ENCODE peak calls at places on chromosomes 11 and 22, in seven cellular contexts. One of them, this sample, is unnamed.

GRCh38 chr11:123318623-123319022 is 111.4 kb upstream of the GRAMD1B start:
- DNase-seq in mucosa of gallbladder: no peak
- DNase-seq in OCI-LY7: no peak
- DNase-seq in stimulated activated effector memory CD8-positive, alpha-beta T cell treated with anti-CD3 and anti-CD28 coated beads, Interleukin-12 subunit alpha, Interleukin-12 subunit beta, amount 100 ng/mL, for 72 hours: no peak
- DNase-seq in activated naive CD4-positive, alpha-beta T cell: no peak
- DNase-seq in kidney tubule cell: no peak
- DNase-seq in Caki2: no peak
- DNase-seq in this sample: no peak

GRCh38 chr11:119319702-119320592 is 3.0 kb upstream of the MCAM start:
- DNase-seq in mucosa of gallbladder: no peak
- DNase-seq in OCI-LY7: no peak
- DNase-seq in stimulated activated effector memory CD8-positive, alpha-beta T cell treated with anti-CD3 and anti-CD28 coated beads, Interleukin-12 subunit alpha, Interleukin-12 subunit beta, amount 100 ng/mL, for 72 hours: no peak
- DNase-seq in activated naive CD4-positive, alpha-beta T cell: no peak
- DNase-seq in kidney tubule cell: no peak
- DNase-seq in Caki2: no peak
- DNase-seq in this sample: no peak

GRCh38 chr11:33722579-33723234 is 13.5 kb downstream of the CD59 start:
- DNase-seq in mucosa of gallbladder: no peak
- DNase-seq in OCI-LY7: no peak
- DNase-seq in stimulated activated effector memory CD8-positive, alpha-beta T cell treated with anti-CD3 and anti-CD28 coated beads, Interleukin-12 subunit alpha, Interleukin-12 subunit beta, amount 100 ng/mL, for 72 hours: peak
- DNase-seq in activated naive CD4-positive, alpha-beta T cell: no peak
- DNase-seq in kidney tubule cell: peak
- DNase-seq in Caki2: no peak
- DNase-seq in this sample: no peak

GRCh38 chr22:25759825-25760231 is 17.8 kb downstream of the MYO18B start:
- DNase-seq in mucosa of gallbladder: no peak
- DNase-seq in OCI-LY7: no peak
- DNase-seq in stimulated activated effector memory CD8-positive, alpha-beta T cell treated with anti-CD3 and anti-CD28 coated beads, Interleukin-12 subunit alpha, Interleukin-12 subunit beta, amount 100 ng/mL, for 72 hours: no peak
- DNase-seq in activated naive CD4-positive, alpha-beta T cell: no peak
- DNase-seq in kidney tubule cell: peak
- DNase-seq in Caki2: peak
- DNase-seq in this sample: no peak

GRCh38 chr11:1458340-1459218 is 28.0 kb downstream of the MOB2 start:
- DNase-seq in mucosa of gallbladder: peak
- DNase-seq in OCI-LY7: peak
- DNase-seq in stimulated activated effector memory CD8-positive, alpha-beta T cell treated with anti-CD3 and anti-CD28 coated beads, Interleukin-12 subunit alpha, Interleukin-12 subunit beta, amount 100 ng/mL, for 72 hours: no peak
- DNase-seq in activated naive CD4-positive, alpha-beta T cell: no peak
- DNase-seq in kidney tubule cell: no peak
- DNase-seq in Caki2: peak
- DNase-seq in this sample: no peak

GRCh38 chr22:22974795-22975580 is 87.4 kb downstream of the IGLL5 start:
- DNase-seq in mucosa of gallbladder: no peak
- DNase-seq in OCI-LY7: no peak
- DNase-seq in stimulated activated effector memory CD8-positive, alpha-beta T cell treated with anti-CD3 and anti-CD28 coated beads, Interleukin-12 subunit alpha, Interleukin-12 subunit beta, amount 100 ng/mL, for 72 hours: no peak
- DNase-seq in activated naive CD4-positive, alpha-beta T cell: no peak
- DNase-seq in kidney tubule cell: no peak
- DNase-seq in Caki2: no peak
- DNase-seq in this sample: no peak

GRCh38 chr11:121235057-121235456 is 57.5 kb upstream of the SC5D start:
- DNase-seq in mucosa of gallbladder: no peak
- DNase-seq in OCI-LY7: no peak
- DNase-seq in stimulated activated effector memory CD8-positive, alpha-beta T cell treated with anti-CD3 and anti-CD28 coated beads, Interleukin-12 subunit alpha, Interleukin-12 subunit beta, amount 100 ng/mL, for 72 hours: no peak
- DNase-seq in activated naive CD4-positive, alpha-beta T cell: no peak
- DNase-seq in kidney tubule cell: no peak
- DNase-seq in Caki2: no peak
- DNase-seq in this sample: no peak

GRCh38 chr22:46737976-46738641 is at the start of gene CERK:
- DNase-seq in mucosa of gallbladder: peak
- DNase-seq in OCI-LY7: peak
- DNase-seq in stimulated activated effector memory CD8-positive, alpha-beta T cell treated with anti-CD3 and anti-CD28 coated beads, Interleukin-12 subunit alpha, Interleukin-12 subunit beta, amount 100 ng/mL, for 72 hours: peak
- DNase-seq in activated naive CD4-positive, alpha-beta T cell: peak
- DNase-seq in kidney tubule cell: peak
- DNase-seq in Caki2: peak
- DNase-seq in this sample: no peak

GRCh38 chr22:31155425-31155824 is 4.6 kb upstream of the RNF185 start:
- DNase-seq in mucosa of gallbladder: no peak
- DNase-seq in OCI-LY7: no peak
- DNase-seq in stimulated activated effector memory CD8-positive, alpha-beta T cell treated with anti-CD3 and anti-CD28 coated beads, Interleukin-12 subunit alpha, Interleukin-12 subunit beta, amount 100 ng/mL, for 72 hours: no peak
- DNase-seq in activated naive CD4-positive, alpha-beta T cell: no peak
- DNase-seq in kidney tubule cell: no peak
- DNase-seq in Caki2: no peak
- DNase-seq in this sample: no peak

GRCh38 chr22:27718186-27719032 is 83.1 kb downstream of the MN1 start:
- DNase-seq in mucosa of gallbladder: peak
- DNase-seq in OCI-LY7: no peak
- DNase-seq in stimulated activated effector memory CD8-positive, alpha-beta T cell treated with anti-CD3 and anti-CD28 coated beads, Interleukin-12 subunit alpha, Interleukin-12 subunit beta, amount 100 ng/mL, for 72 hours: no peak
- DNase-seq in activated naive CD4-positive, alpha-beta T cell: no peak
- DNase-seq in kidney tubule cell: peak
- DNase-seq in Caki2: peak
- DNase-seq in this sample: peak

GRCh38 chr11:129643031-129643721 is 172.5 kb upstream of the TMEM45B start:
- DNase-seq in mucosa of gallbladder: no peak
- DNase-seq in OCI-LY7: no peak
- DNase-seq in stimulated activated effector memory CD8-positive, alpha-beta T cell treated with anti-CD3 and anti-CD28 coated beads, Interleukin-12 subunit alpha, Interleukin-12 subunit beta, amount 100 ng/mL, for 72 hours: peak
- DNase-seq in activated naive CD4-positive, alpha-beta T cell: no peak
- DNase-seq in kidney tubule cell: peak
- DNase-seq in Caki2: peak
- DNase-seq in this sample: no peak

GRCh38 chr22:26558246-26558895 is 31.6 kb downstream of the TPST2 start:
- DNase-seq in mucosa of gallbladder: no peak
- DNase-seq in OCI-LY7: no peak
- DNase-seq in stimulated activated effector memory CD8-positive, alpha-beta T cell treated with anti-CD3 and anti-CD28 coated beads, Interleukin-12 subunit alpha, Interleukin-12 subunit beta, amount 100 ng/mL, for 72 hours: no peak
- DNase-seq in activated naive CD4-positive, alpha-beta T cell: no peak
- DNase-seq in kidney tubule cell: no peak
- DNase-seq in Caki2: no peak
- DNase-seq in this sample: no peak

GRCh38 chr11:45534132-45534531 is 131.3 kb downstream of the CHST1 start:
- DNase-seq in mucosa of gallbladder: no peak
- DNase-seq in OCI-LY7: no peak
- DNase-seq in stimulated activated effector memory CD8-positive, alpha-beta T cell treated with anti-CD3 and anti-CD28 coated beads, Interleukin-12 subunit alpha, Interleukin-12 subunit beta, amount 100 ng/mL, for 72 hours: no peak
- DNase-seq in activated naive CD4-positive, alpha-beta T cell: no peak
- DNase-seq in kidney tubule cell: no peak
- DNase-seq in Caki2: no peak
- DNase-seq in this sample: no peak

GRCh38 chr11:125301301-125301700 is 136.8 kb downstream of the PKNOX2 start:
- DNase-seq in mucosa of gallbladder: no peak
- DNase-seq in OCI-LY7: no peak
- DNase-seq in stimulated activated effector memory CD8-positive, alpha-beta T cell treated with anti-CD3 and anti-CD28 coated beads, Interleukin-12 subunit alpha, Interleukin-12 subunit beta, amount 100 ng/mL, for 72 hours: no peak
- DNase-seq in activated naive CD4-positive, alpha-beta T cell: no peak
- DNase-seq in kidney tubule cell: no peak
- DNase-seq in Caki2: no peak
- DNase-seq in this sample: no peak

GRCh38 chr11:30328676-30329075 is 5.8 kb downstream of the ARL14EP start:
- DNase-seq in mucosa of gallbladder: no peak
- DNase-seq in OCI-LY7: no peak
- DNase-seq in stimulated activated effector memory CD8-positive, alpha-beta T cell treated with anti-CD3 and anti-CD28 coated beads, Interleukin-12 subunit alpha, Interleukin-12 subunit beta, amount 100 ng/mL, for 72 hours: no peak
- DNase-seq in activated naive CD4-positive, alpha-beta T cell: no peak
- DNase-seq in kidney tubule cell: no peak
- DNase-seq in Caki2: no peak
- DNase-seq in this sample: no peak

GRCh38 chr11:7451520-7451919 is 33.8 kb upstream of the OLFML1 start:
- DNase-seq in mucosa of gallbladder: no peak
- DNase-seq in OCI-LY7: no peak
- DNase-seq in stimulated activated effector memory CD8-positive, alpha-beta T cell treated with anti-CD3 and anti-CD28 coated beads, Interleukin-12 subunit alpha, Interleukin-12 subunit beta, amount 100 ng/mL, for 72 hours: no peak
- DNase-seq in activated naive CD4-positive, alpha-beta T cell: no peak
- DNase-seq in kidney tubule cell: no peak
- DNase-seq in Caki2: no peak
- DNase-seq in this sample: no peak

GRCh38 chr22:40105755-40106154 is 72.0 kb upstream of the TNRC6B start:
- DNase-seq in mucosa of gallbladder: no peak
- DNase-seq in OCI-LY7: no peak
- DNase-seq in stimulated activated effector memory CD8-positive, alpha-beta T cell treated with anti-CD3 and anti-CD28 coated beads, Interleukin-12 subunit alpha, Interleukin-12 subunit beta, amount 100 ng/mL, for 72 hours: no peak
- DNase-seq in activated naive CD4-positive, alpha-beta T cell: no peak
- DNase-seq in kidney tubule cell: no peak
- DNase-seq in Caki2: no peak
- DNase-seq in this sample: no peak

GRCh38 chr11:125064070-125064469 is 965 bp downstream of the SLC37A2 start:
- DNase-seq in mucosa of gallbladder: no peak
- DNase-seq in OCI-LY7: no peak
- DNase-seq in stimulated activated effector memory CD8-positive, alpha-beta T cell treated with anti-CD3 and anti-CD28 coated beads, Interleukin-12 subunit alpha, Interleukin-12 subunit beta, amount 100 ng/mL, for 72 hours: no peak
- DNase-seq in activated naive CD4-positive, alpha-beta T cell: no peak
- DNase-seq in kidney tubule cell: no peak
- DNase-seq in Caki2: no peak
- DNase-seq in this sample: no peak

GRCh38 chr11:9139628-9140357 is 48.4 kb upstream of the SCUBE2 start:
- DNase-seq in mucosa of gallbladder: no peak
- DNase-seq in OCI-LY7: no peak
- DNase-seq in stimulated activated effector memory CD8-positive, alpha-beta T cell treated with anti-CD3 and anti-CD28 coated beads, Interleukin-12 subunit alpha, Interleukin-12 subunit beta, amount 100 ng/mL, for 72 hours: no peak
- DNase-seq in activated naive CD4-positive, alpha-beta T cell: no peak
- DNase-seq in kidney tubule cell: peak
- DNase-seq in Caki2: peak
- DNase-seq in this sample: no peak

GRCh38 chr11:134634897-134635831 is 223.1 kb upstream of the B3GAT1 start:
- DNase-seq in mucosa of gallbladder: no peak
- DNase-seq in OCI-LY7: no peak
- DNase-seq in stimulated activated effector memory CD8-positive, alpha-beta T cell treated with anti-CD3 and anti-CD28 coated beads, Interleukin-12 subunit alpha, Interleukin-12 subunit beta, amount 100 ng/mL, for 72 hours: no peak
- DNase-seq in activated naive CD4-positive, alpha-beta T cell: no peak
- DNase-seq in kidney tubule cell: no peak
- DNase-seq in Caki2: no peak
- DNase-seq in this sample: no peak

GRCh38 chr11:46361283-46362145 is 14.3 kb downstream of the DGKZ start:
- DNase-seq in mucosa of gallbladder: peak
- DNase-seq in OCI-LY7: peak
- DNase-seq in stimulated activated effector memory CD8-positive, alpha-beta T cell treated with anti-CD3 and anti-CD28 coated beads, Interleukin-12 subunit alpha, Interleukin-12 subunit beta, amount 100 ng/mL, for 72 hours: peak
- DNase-seq in activated naive CD4-positive, alpha-beta T cell: peak
- DNase-seq in kidney tubule cell: no peak
- DNase-seq in Caki2: no peak
- DNase-seq in this sample: no peak

GRCh38 chr22:50293441-50294318 is 13.8 kb downstream of the PLXNB2 start:
- DNase-seq in mucosa of gallbladder: peak
- DNase-seq in OCI-LY7: peak
- DNase-seq in stimulated activated effector memory CD8-positive, alpha-beta T cell treated with anti-CD3 and anti-CD28 coated beads, Interleukin-12 subunit alpha, Interleukin-12 subunit beta, amount 100 ng/mL, for 72 hours: no peak
- DNase-seq in activated naive CD4-positive, alpha-beta T cell: no peak
- DNase-seq in kidney tubule cell: peak
- DNase-seq in Caki2: peak
- DNase-seq in this sample: no peak

GRCh38 chr11:77197626-77198320 is 69.7 kb downstream of the MYO7A start:
- DNase-seq in mucosa of gallbladder: no peak
- DNase-seq in OCI-LY7: no peak
- DNase-seq in stimulated activated effector memory CD8-positive, alpha-beta T cell treated with anti-CD3 and anti-CD28 coated beads, Interleukin-12 subunit alpha, Interleukin-12 subunit beta, amount 100 ng/mL, for 72 hours: no peak
- DNase-seq in activated naive CD4-positive, alpha-beta T cell: no peak
- DNase-seq in kidney tubule cell: no peak
- DNase-seq in Caki2: no peak
- DNase-seq in this sample: no peak

GRCh38 chr11:112658521-112658920 is 302.7 kb upstream of the NCAM1 start:
- DNase-seq in mucosa of gallbladder: no peak
- DNase-seq in OCI-LY7: no peak
- DNase-seq in stimulated activated effector memory CD8-positive, alpha-beta T cell treated with anti-CD3 and anti-CD28 coated beads, Interleukin-12 subunit alpha, Interleukin-12 subunit beta, amount 100 ng/mL, for 72 hours: no peak
- DNase-seq in activated naive CD4-positive, alpha-beta T cell: no peak
- DNase-seq in kidney tubule cell: peak
- DNase-seq in Caki2: no peak
- DNase-seq in this sample: no peak

GRCh38 chr11:71286701-71287643 is 34.6 kb upstream of the SHANK2 start:
- DNase-seq in mucosa of gallbladder: peak
- DNase-seq in OCI-LY7: no peak
- DNase-seq in stimulated activated effector memory CD8-positive, alpha-beta T cell treated with anti-CD3 and anti-CD28 coated beads, Interleukin-12 subunit alpha, Interleukin-12 subunit beta, amount 100 ng/mL, for 72 hours: no peak
- DNase-seq in activated naive CD4-positive, alpha-beta T cell: no peak
- DNase-seq in kidney tubule cell: peak
- DNase-seq in Caki2: peak
- DNase-seq in this sample: peak

GRCh38 chr11:85718126-85718943 is 32.3 kb upstream of the CCDC89 start:
- DNase-seq in mucosa of gallbladder: no peak
- DNase-seq in OCI-LY7: no peak
- DNase-seq in stimulated activated effector memory CD8-positive, alpha-beta T cell treated with anti-CD3 and anti-CD28 coated beads, Interleukin-12 subunit alpha, Interleukin-12 subunit beta, amount 100 ng/mL, for 72 hours: no peak
- DNase-seq in activated naive CD4-positive, alpha-beta T cell: no peak
- DNase-seq in kidney tubule cell: no peak
- DNase-seq in Caki2: no peak
- DNase-seq in this sample: no peak

GRCh38 chr11:90204832-90205646 is 17.8 kb downstream of the CHORDC1 start:
- DNase-seq in mucosa of gallbladder: no peak
- DNase-seq in OCI-LY7: peak
- DNase-seq in stimulated activated effector memory CD8-positive, alpha-beta T cell treated with anti-CD3 and anti-CD28 coated beads, Interleukin-12 subunit alpha, Interleukin-12 subunit beta, amount 100 ng/mL, for 72 hours: no peak
- DNase-seq in activated naive CD4-positive, alpha-beta T cell: no peak
- DNase-seq in kidney tubule cell: peak
- DNase-seq in Caki2: peak
- DNase-seq in this sample: peak

GRCh38 chr11:95723353-95723942 is 66.1 kb downstream of the FAM76B start:
- DNase-seq in mucosa of gallbladder: no peak
- DNase-seq in OCI-LY7: no peak
- DNase-seq in stimulated activated effector memory CD8-positive, alpha-beta T cell treated with anti-CD3 and anti-CD28 coated beads, Interleukin-12 subunit alpha, Interleukin-12 subunit beta, amount 100 ng/mL, for 72 hours: no peak
- DNase-seq in activated naive CD4-positive, alpha-beta T cell: no peak
- DNase-seq in kidney tubule cell: peak
- DNase-seq in Caki2: no peak
- DNase-seq in this sample: peak

GRCh38 chr11:13939952-13940610 is 22.4 kb upstream of the SPON1 start:
- DNase-seq in mucosa of gallbladder: no peak
- DNase-seq in OCI-LY7: no peak
- DNase-seq in stimulated activated effector memory CD8-positive, alpha-beta T cell treated with anti-CD3 and anti-CD28 coated beads, Interleukin-12 subunit alpha, Interleukin-12 subunit beta, amount 100 ng/mL, for 72 hours: no peak
- DNase-seq in activated naive CD4-positive, alpha-beta T cell: no peak
- DNase-seq in kidney tubule cell: peak
- DNase-seq in Caki2: peak
- DNase-seq in this sample: no peak

GRCh38 chr11:106990322-106990721 is 28.0 kb downstream of the GUCY1A2 start:
- DNase-seq in mucosa of gallbladder: no peak
- DNase-seq in OCI-LY7: no peak
- DNase-seq in stimulated activated effector memory CD8-positive, alpha-beta T cell treated with anti-CD3 and anti-CD28 coated beads, Interleukin-12 subunit alpha, Interleukin-12 subunit beta, amount 100 ng/mL, for 72 hours: no peak
- DNase-seq in activated naive CD4-positive, alpha-beta T cell: no peak
- DNase-seq in kidney tubule cell: no peak
- DNase-seq in Caki2: no peak
- DNase-seq in this sample: peak

GRCh38 chr11:12266943-12267342 is 110.4 kb upstream of the PARVA start:
- DNase-seq in mucosa of gallbladder: no peak
- DNase-seq in OCI-LY7: no peak
- DNase-seq in stimulated activated effector memory CD8-positive, alpha-beta T cell treated with anti-CD3 and anti-CD28 coated beads, Interleukin-12 subunit alpha, Interleukin-12 subunit beta, amount 100 ng/mL, for 72 hours: no peak
- DNase-seq in activated naive CD4-positive, alpha-beta T cell: no peak
- DNase-seq in kidney tubule cell: no peak
- DNase-seq in Caki2: no peak
- DNase-seq in this sample: no peak

GRCh38 chr11:72303179-72303578 is 59.2 kb upstream of the PHOX2A start:
- DNase-seq in mucosa of gallbladder: no peak
- DNase-seq in OCI-LY7: no peak
- DNase-seq in stimulated activated effector memory CD8-positive, alpha-beta T cell treated with anti-CD3 and anti-CD28 coated beads, Interleukin-12 subunit alpha, Interleukin-12 subunit beta, amount 100 ng/mL, for 72 hours: no peak
- DNase-seq in activated naive CD4-positive, alpha-beta T cell: no peak
- DNase-seq in kidney tubule cell: no peak
- DNase-seq in Caki2: no peak
- DNase-seq in this sample: peak

GRCh38 chr11:6315811-6316425 is 4.4 kb downstream of the CAVIN3 start:
- DNase-seq in mucosa of gallbladder: peak
- DNase-seq in OCI-LY7: peak
- DNase-seq in stimulated activated effector memory CD8-positive, alpha-beta T cell treated with anti-CD3 and anti-CD28 coated beads, Interleukin-12 subunit alpha, Interleukin-12 subunit beta, amount 100 ng/mL, for 72 hours: peak
- DNase-seq in activated naive CD4-positive, alpha-beta T cell: peak
- DNase-seq in kidney tubule cell: peak
- DNase-seq in Caki2: peak
- DNase-seq in this sample: peak

GRCh38 chr11:7527029-7527428 is 13.2 kb downstream of the PPFIBP2 start:
- DNase-seq in mucosa of gallbladder: no peak
- DNase-seq in OCI-LY7: no peak
- DNase-seq in stimulated activated effector memory CD8-positive, alpha-beta T cell treated with anti-CD3 and anti-CD28 coated beads, Interleukin-12 subunit alpha, Interleukin-12 subunit beta, amount 100 ng/mL, for 72 hours: no peak
- DNase-seq in activated naive CD4-positive, alpha-beta T cell: no peak
- DNase-seq in kidney tubule cell: no peak
- DNase-seq in Caki2: no peak
- DNase-seq in this sample: no peak

GRCh38 chr11:48093795-48094642 is 113.7 kb downstream of the PTPRJ start:
- DNase-seq in mucosa of gallbladder: peak
- DNase-seq in OCI-LY7: no peak
- DNase-seq in stimulated activated effector memory CD8-positive, alpha-beta T cell treated with anti-CD3 and anti-CD28 coated beads, Interleukin-12 subunit alpha, Interleukin-12 subunit beta, amount 100 ng/mL, for 72 hours: peak
- DNase-seq in activated naive CD4-positive, alpha-beta T cell: no peak
- DNase-seq in kidney tubule cell: peak
- DNase-seq in Caki2: no peak
- DNase-seq in this sample: peak

GRCh38 chr11:123523539-123523938 is 93.5 kb downstream of the GRAMD1B start:
- DNase-seq in mucosa of gallbladder: no peak
- DNase-seq in OCI-LY7: no peak
- DNase-seq in stimulated activated effector memory CD8-positive, alpha-beta T cell treated with anti-CD3 and anti-CD28 coated beads, Interleukin-12 subunit alpha, Interleukin-12 subunit beta, amount 100 ng/mL, for 72 hours: no peak
- DNase-seq in activated naive CD4-positive, alpha-beta T cell: no peak
- DNase-seq in kidney tubule cell: no peak
- DNase-seq in Caki2: no peak
- DNase-seq in this sample: no peak

GRCh38 chr11:97854357-97854756 is 1166.4 kb upstream of the CNTN5 start:
- DNase-seq in mucosa of gallbladder: no peak
- DNase-seq in OCI-LY7: no peak
- DNase-seq in stimulated activated effector memory CD8-positive, alpha-beta T cell treated with anti-CD3 and anti-CD28 coated beads, Interleukin-12 subunit alpha, Interleukin-12 subunit beta, amount 100 ng/mL, for 72 hours: no peak
- DNase-seq in activated naive CD4-positive, alpha-beta T cell: no peak
- DNase-seq in kidney tubule cell: no peak
- DNase-seq in Caki2: no peak
- DNase-seq in this sample: no peak

GRCh38 chr11:73359930-73360742 is 16.1 kb upstream of the RELT start:
- DNase-seq in mucosa of gallbladder: no peak
- DNase-seq in OCI-LY7: peak
- DNase-seq in stimulated activated effector memory CD8-positive, alpha-beta T cell treated with anti-CD3 and anti-CD28 coated beads, Interleukin-12 subunit alpha, Interleukin-12 subunit beta, amount 100 ng/mL, for 72 hours: no peak
- DNase-seq in activated naive CD4-positive, alpha-beta T cell: peak
- DNase-seq in kidney tubule cell: no peak
- DNase-seq in Caki2: no peak
- DNase-seq in this sample: peak